ENCODE peak calls at places on chromosomes 3 and 15, in five cellular contexts. P is lung, X is IMR-90, F is cardiac muscle cell, A is esophagus squamous epithelium. M is an unnamed sample.

GRCh38 chr3:49955636-49956035 is 15.7 kb downstream of the RBM6 start:
- DNase-seq in P (no peak), X (no peak), F (no peak), A (no peak), M (no peak)

GRCh38 chr3:47475029-47475569 is 642 bp downstream of the SCAP start:
- DNase-seq in P (peak; percentile 31), X (peak; percentile 32), F (peak; percentile 34), A (no peak), M (no peak)

GRCh38 chr15:44712108-44713005 is 1.0 kb downstream of the B2M start:
- DNase-seq in P (peak; percentile 82), X (peak; percentile 87), F (no peak), A (no peak), M (no peak)

GRCh38 chr3:34388836-34389235 is 590.4 kb downstream of the PDCD6IP start:
- DNase-seq in P (no peak), X (no peak), F (no peak), A (no peak), M (no peak)

GRCh38 chr3:60395173-60395762 is 856.0 kb downstream of the FHIT start:
- DNase-seq in P (no peak), X (no peak), F (no peak), A (no peak), M (no peak)

GRCh38 chr15:89002281-89002761 is 85.9 kb upstream of the ABHD2 start:
- DNase-seq in P (no peak), X (peak; percentile 90), F (peak; percentile 31), A (no peak), M (no peak)

GRCh38 chr15:97961067-97961954 is 808 bp downstream of the ARRDC4 start:
- DNase-seq in P (peak; percentile 45), X (peak; percentile 4), F (peak; percentile 22), A (no peak), M (no peak)

GRCh38 chr3:5138214-5138981 is 16.3 kb downstream of the ARL8B start:
- DNase-seq in P (no peak), X (peak; percentile 62), F (peak; percentile 3), A (no peak), M (no peak)

GRCh38 chr3:50617911-50618481 is 1.0 kb downstream of the MAPKAPK3 start:
- DNase-seq in P (no peak), X (no peak), F (no peak), A (no peak), M (no peak)

GRCh38 chr3:157632081-157632480 is 128.9 kb upstream of the VEPH1 start:
- DNase-seq in P (no peak), X (no peak), F (no peak), A (no peak), M (no peak)

GRCh38 chr3:13093687-13094086 is 20.5 kb upstream of the IQSEC1 start:
- DNase-seq in P (no peak), X (peak; percentile 3), F (no peak), A (no peak), M (no peak)

GRCh38 chr3:52313774-52314188 is 2.3 kb upstream of the DNAH1 start:
- DNase-seq in P (no peak), X (peak; percentile 47), F (no peak), A (no peak), M (no peak)

GRCh38 chr3:132549169-132549568 is 47.9 kb upstream of the ACKR4 start:
- DNase-seq in P (no peak), X (no peak), F (no peak), A (no peak), M (no peak)

GRCh38 chr15:80873568-80873967 is 94.4 kb downstream of the CEMIP start:
- DNase-seq in P (no peak), X (no peak), F (no peak), A (no peak), M (no peak)

GRCh38 chr3:28348286-28348636 is 260 bp upstream of the ZCWPW2 start:
- DNase-seq in P (no peak), X (peak; percentile 89), F (no peak), A (peak; percentile 44), M (peak; percentile 94)

GRCh38 chr3:125107861-125108567 is 52.2 kb upstream of the HEG1 start:
- DNase-seq in P (no peak), X (peak; percentile 95), F (no peak), A (no peak), M (no peak)

GRCh38 chr15:48177383-48177874 is 666 bp downstream of the MYEF2 start:
- DNase-seq in P (no peak), X (peak; percentile 62), F (peak; percentile 38), A (no peak), M (no peak)

GRCh38 chr15:32774022-32774421 is 56.2 kb downstream of the GREM1 start:
- DNase-seq in P (no peak), X (peak; percentile 98), F (no peak), A (no peak), M (no peak)

GRCh38 chr3:32216172-32216783 is 22.2 kb upstream of the CMTM8 start:
- DNase-seq in P (no peak), X (no peak), F (no peak), A (no peak), M (no peak)

GRCh38 chr3:13064964-13065363 is 8.3 kb downstream of the IQSEC1 start:
- DNase-seq in P (no peak), X (no peak), F (no peak), A (no peak), M (no peak)

GRCh38 chr15:77810180-77810579 is 177.5 kb upstream of the LINGO1 start:
- DNase-seq in P (no peak), X (no peak), F (peak; percentile 21), A (no peak), M (no peak)

GRCh38 chr3:182364323-182364722 is 429.0 kb upstream of the ATP11B start:
- DNase-seq in P (no peak), X (no peak), F (no peak), A (no peak), M (no peak)

GRCh38 chr3:5568451-5568850 is 380.9 kb downstream of the EDEM1 start:
- DNase-seq in P (no peak), X (no peak), F (peak; percentile 30), A (no peak), M (no peak)

GRCh38 chr3:197372076-197372661 is 73.8 kb upstream of the DLG1 start:
- DNase-seq in P (peak; percentile 60), X (peak; percentile 87), F (no peak), A (no peak), M (no peak)

GRCh38 chr3:31523543-31523942 is 9.2 kb upstream of the STT3B start:
- DNase-seq in P (no peak), X (no peak), F (no peak), A (no peak), M (no peak)

GRCh38 chr3:71504250-71505036 is 79.1 kb downstream of the FOXP1 start:
- DNase-seq in P (no peak), X (peak; percentile 96), F (no peak), A (no peak), M (no peak)

GRCh38 chr15:72766025-72766424 is 17.5 kb downstream of the ADPGK start:
- DNase-seq in P (no peak), X (no peak), F (no peak), A (no peak), M (no peak)

GRCh38 chr3:24550588-24550987 is 55.9 kb upstream of the THRB start:
- DNase-seq in P (no peak), X (no peak), F (no peak), A (no peak), M (no peak)

GRCh38 chr3:111582114-111582461 is 13.1 kb downstream of the ZBED2 start:
- DNase-seq in P (no peak), X (peak; percentile 90), F (no peak), A (no peak), M (no peak)

GRCh38 chr3:142501004-142501926 is 53.4 kb upstream of the XRN1 start:
- DNase-seq in P (no peak), X (peak; percentile 89), F (no peak), A (no peak), M (no peak)

GRCh38 chr3:170386468-170386867 is 29.0 kb downstream of the SKIL start:
- DNase-seq in P (no peak), X (no peak), F (no peak), A (no peak), M (no peak)

GRCh38 chr3:170383567-170383966 is 26.1 kb downstream of the SKIL start:
- DNase-seq in P (no peak), X (peak; percentile 74), F (no peak), A (no peak), M (no peak)

GRCh38 chr3:170391108-170391507 is 27.6 kb upstream of the CLDN11 start:
- DNase-seq in P (no peak), X (no peak), F (no peak), A (no peak), M (no peak)

GRCh38 chr3:170387952-170388351 is 30.4 kb downstream of the SKIL start:
- DNase-seq in P (no peak), X (peak; percentile 11), F (no peak), A (no peak), M (no peak)
- TF ChIP-seq CTCF in P (no peak), X (no peak), F (no peak), A (no peak), M (no peak)

DNA sequence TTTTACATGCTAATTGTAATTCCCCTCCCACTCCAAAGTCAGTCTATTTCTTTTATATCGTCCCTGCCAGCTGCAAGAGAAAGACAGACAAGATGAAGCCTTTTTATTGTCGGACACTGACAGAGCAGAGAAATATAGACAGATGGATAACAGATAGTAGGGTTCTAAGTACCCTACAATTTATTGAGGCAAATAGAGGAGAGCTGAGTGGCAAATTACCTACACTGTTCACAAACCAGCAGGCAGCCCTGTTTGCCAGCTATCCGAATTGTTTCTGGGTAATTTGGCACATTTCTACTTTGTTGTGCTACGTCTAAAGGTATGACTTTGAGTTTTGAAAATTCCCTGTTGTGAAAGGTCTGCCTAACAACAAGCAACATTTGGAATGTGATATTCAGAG is 392.3 kb upstream of the ZNF717 start:
- DNase-seq in P (no peak), X (no peak), F (no peak), A (no peak), M (no peak)
- H3K9me3 ChIP-seq in P (no peaks in the 10 kb centered on the region), X (no peaks in the 10 kb centered on the region), F (no peaks in the 10 kb centered on the region), A (no peaks in the 10 kb centered on the region), M (no peaks in the 10 kb centered on the region)

GRCh38 chr15:70493787-70494514 is 269.4 kb downstream of the UACA start:
- DNase-seq in P (no peak), X (peak; percentile 30), F (no peak), A (no peak), M (no peak)

GRCh38 chr15:70494861-70495571 is 268.3 kb downstream of the UACA start:
- DNase-seq in P (no peak), X (peak; percentile 96), F (peak; percentile 34), A (no peak), M (no peak)

GRCh38 chr15:70493376-70493775 is 270.0 kb downstream of the UACA start:
- DNase-seq in P (no peak), X (no peak), F (no peak), A (no peak), M (no peak)

GRCh38 chr15:70495988-70496387 is 267.4 kb downstream of the UACA start:
- DNase-seq in P (no peak), X (no peak), F (no peak), A (no peak), M (no peak)

GRCh38 chr15:70494529-70494860 is 268.9 kb downstream of the UACA start:
- DNase-seq in P (no peak), X (no peak), F (no peak), A (no peak), M (no peak)
- H3K4me1 ChIP-seq in P (peaks cover 2% of the 10 kb centered on the region), X (peaks cover 36% of the 10 kb centered on the region), F (peaks cover 14% of the 10 kb centered on the region), A (peaks cover 40% of the 10 kb centered on the region), M (peaks cover 31% of the 10 kb centered on the region)

DNA sequence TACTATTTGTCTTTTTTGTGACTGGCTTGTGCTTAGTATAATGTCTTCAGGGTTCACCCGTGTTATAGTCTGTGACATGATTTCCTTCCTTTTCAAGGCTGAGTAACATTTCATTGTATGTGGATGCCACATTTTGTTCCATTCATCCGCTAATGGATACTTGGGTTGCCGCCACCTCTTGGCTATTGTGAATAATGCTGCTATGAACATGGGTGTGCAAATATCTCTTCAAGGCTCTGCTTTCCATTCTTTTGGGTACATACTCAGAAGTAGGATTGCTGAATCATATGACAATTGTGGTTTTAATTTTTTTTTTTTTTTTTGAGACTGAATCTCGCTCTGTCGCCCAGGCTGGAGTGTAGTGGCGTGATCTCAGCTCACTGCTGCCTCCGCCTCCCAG is 15.4 kb downstream of the CRTC3 start:
- DNase-seq in P (no peak), X (no peak), F (no peak), A (no peak), M (no peak)
- TF ChIP-seq CTCF in P (no peak), X (no peak), F (no peak), A (no peak), M (no peak)

M was measured in vagina.